ENCODE peak calls at places on chromosome 11, in four cellular contexts. One of them, this sample, is unnamed.

GRCh38 chr11:35682230-35683195 is 19.9 kb downstream of the TRIM44 start:
- DNase-seq in H9: no peak
- DNase-seq in upper lobe of right lung: no peak
- DNase-seq in NCI-H460: no peak
- DNase-seq in this sample: no peak

GRCh38 chr11:10659339-10660216 is 34.0 kb downstream of the IRAG1 start:
- DNase-seq in H9: no peak
- DNase-seq in upper lobe of right lung: peak; percentile 81
- DNase-seq in NCI-H460: peak; percentile 20
- DNase-seq in this sample: no peak

GRCh38 chr11:102869354-102869753 is 5.4 kb downstream of the MMP12 start:
- DNase-seq in H9: no peak
- DNase-seq in upper lobe of right lung: no peak
- DNase-seq in NCI-H460: no peak
- DNase-seq in this sample: no peak

GRCh38 chr11:134592391-134592990 is 180.4 kb upstream of the B3GAT1 start:
- DNase-seq in H9: peak; percentile 78
- DNase-seq in upper lobe of right lung: peak; percentile 61
- DNase-seq in NCI-H460: peak; percentile 6
- DNase-seq in this sample: peak; percentile 93

GRCh38 chr11:129530154-129530895 is 154.7 kb downstream of the BARX2 start:
- DNase-seq in H9: no peak
- DNase-seq in upper lobe of right lung: no peak
- DNase-seq in NCI-H460: no peak
- DNase-seq in this sample: no peak

GRCh38 chr11:304915-305833 is 2.4 kb upstream of the IFITM2 start:
- DNase-seq in H9: peak; percentile 75
- DNase-seq in upper lobe of right lung: peak; percentile 71
- DNase-seq in NCI-H460: peak; percentile 26
- DNase-seq in this sample: peak; percentile 86

GRCh38 chr11:32420937-32421532 is 14.3 kb downstream of the WT1 start:
- DNase-seq in H9: no peak
- DNase-seq in upper lobe of right lung: no peak
- DNase-seq in NCI-H460: no peak
- DNase-seq in this sample: peak; percentile 42

GRCh38 chr11:6817668-6818067 is 18.2 kb upstream of the OR6A2 start:
- DNase-seq in H9: peak; percentile 87
- DNase-seq in upper lobe of right lung: no peak
- DNase-seq in NCI-H460: no peak
- DNase-seq in this sample: peak; percentile 89

GRCh38 chr11:117817213-117818035 is 7.1 kb downstream of the FXYD2 start:
- DNase-seq in H9: peak; percentile 90
- DNase-seq in upper lobe of right lung: peak; percentile 83
- DNase-seq in NCI-H460: peak; percentile 34
- DNase-seq in this sample: peak; percentile 97

GRCh38 chr11:90874281-90874680 is 651.4 kb upstream of the CHORDC1 start:
- DNase-seq in H9: no peak
- DNase-seq in upper lobe of right lung: no peak
- DNase-seq in NCI-H460: no peak
- DNase-seq in this sample: no peak

GRCh38 chr11:10902756-10903155 is 44.9 kb upstream of the ZBED5 start:
- DNase-seq in H9: no peak
- DNase-seq in upper lobe of right lung: no peak
- DNase-seq in NCI-H460: no peak
- DNase-seq in this sample: no peak

GRCh38 chr11:61507962-61508824 is at the start of gene LRRC10B:
- DNase-seq in H9: peak; percentile 95
- DNase-seq in upper lobe of right lung: peak; percentile 71
- DNase-seq in NCI-H460: no peak
- DNase-seq in this sample: peak; percentile 96

GRCh38 chr11:117878314-117878938 is 2.0 kb upstream of the FXYD6 start:
- DNase-seq in H9: no peak
- DNase-seq in upper lobe of right lung: no peak
- DNase-seq in NCI-H460: no peak
- DNase-seq in this sample: peak; percentile 20

GRCh38 chr11:34707462-34707840 is 86.6 kb downstream of the EHF start:
- DNase-seq in H9: no peak
- DNase-seq in upper lobe of right lung: no peak
- DNase-seq in NCI-H460: no peak
- DNase-seq in this sample: no peak

GRCh38 chr11:66362481-66363147 is 8.9 kb downstream of the SLC29A2 start:
- DNase-seq in H9: no peak
- DNase-seq in upper lobe of right lung: no peak
- DNase-seq in NCI-H460: no peak
- DNase-seq in this sample: no peak

GRCh38 chr11:68632802-68633201 is 51.5 kb upstream of the GAL start:
- DNase-seq in H9: peak; percentile 87
- DNase-seq in upper lobe of right lung: no peak
- DNase-seq in NCI-H460: peak; percentile 48
- DNase-seq in this sample: peak; percentile 93

GRCh38 chr11:14417975-14418374 is 59.0 kb upstream of the RRAS2 start:
- DNase-seq in H9: no peak
- DNase-seq in upper lobe of right lung: no peak
- DNase-seq in NCI-H460: no peak
- DNase-seq in this sample: no peak

GRCh38 chr11:56841210-56841810 is 92.8 kb upstream of the OR9G4 start:
- DNase-seq in H9: peak; percentile 45
- DNase-seq in upper lobe of right lung: no peak
- DNase-seq in NCI-H460: peak; percentile 33
- DNase-seq in this sample: peak; percentile 79

GRCh38 chr11:19183641-19184040 is 18.1 kb downstream of the CSRP3 start:
- DNase-seq in H9: no peak
- DNase-seq in upper lobe of right lung: no peak
- DNase-seq in NCI-H460: no peak
- DNase-seq in this sample: peak; percentile 52

GRCh38 chr11:2208691-2209369 is 37.2 kb upstream of the TH start:
- DNase-seq in H9: peak; percentile 45
- DNase-seq in upper lobe of right lung: peak; percentile 63
- DNase-seq in NCI-H460: no peak
- DNase-seq in this sample: peak; percentile 73

GRCh38 chr11:47179655-47179991 is 2.9 kb upstream of the ARFGAP2 start:
- DNase-seq in H9: peak; percentile 76
- DNase-seq in upper lobe of right lung: no peak
- DNase-seq in NCI-H460: peak; percentile 37
- DNase-seq in this sample: peak; percentile 86

This sample was measured in endodermal cell.